ENCODE peak calls at places on chromosomes 12 and 14, in ten cellular contexts. One of them, this sample, is unnamed.

GRCh38 chr14:79404874-79405273 is 806.4 kb downstream of the DIO2 start:
- DNase-seq in kidney: no peak
- DNase-seq in ovary: no peak
- DNase-seq in thyroid gland: no peak
- DNase-seq in RWPE1: no peak
- DNase-seq in stomach: no peak
- DNase-seq in endothelial cell of umbilical vein: no peak
- DNase-seq in suprapubic skin: no peak
- DNase-seq in tibial artery: no peak
- DNase-seq in lung: no peak
- DNase-seq in this sample: no peak

GRCh38 chr14:90804292-90804671 is 11.9 kb downstream of the TTC7B start:
- DNase-seq in kidney: no peak
- DNase-seq in ovary: no peak
- DNase-seq in thyroid gland: peak; percentile 65
- DNase-seq in RWPE1: no peak
- DNase-seq in stomach: no peak
- DNase-seq in endothelial cell of umbilical vein: no peak
- DNase-seq in suprapubic skin: no peak
- DNase-seq in tibial artery: no peak
- DNase-seq in lung: no peak
- DNase-seq in this sample: no peak

GRCh38 chr12:98998697-98999299 is 353.7 kb downstream of the APAF1 start:
- DNase-seq in kidney: no peak
- DNase-seq in ovary: no peak
- DNase-seq in thyroid gland: no peak
- DNase-seq in RWPE1: peak; percentile 55
- DNase-seq in stomach: no peak
- DNase-seq in endothelial cell of umbilical vein: peak; percentile 49
- DNase-seq in suprapubic skin: no peak
- DNase-seq in tibial artery: no peak
- DNase-seq in lung: no peak
- DNase-seq in this sample: no peak

GRCh38 chr12:50734409-50735263 is 29.3 kb upstream of the ATF1 start:
- DNase-seq in kidney: no peak
- DNase-seq in ovary: no peak
- DNase-seq in thyroid gland: peak; percentile 18
- DNase-seq in RWPE1: peak; percentile 26
- DNase-seq in stomach: no peak
- DNase-seq in endothelial cell of umbilical vein: peak; percentile 39
- DNase-seq in suprapubic skin: no peak
- DNase-seq in tibial artery: no peak
- DNase-seq in lung: no peak
- DNase-seq in this sample: no peak

GRCh38 chr14:68246074-68246980 is 426.7 kb downstream of the RAD51B start:
- DNase-seq in kidney: no peak
- DNase-seq in ovary: peak; percentile 33
- DNase-seq in thyroid gland: peak; percentile 41
- DNase-seq in RWPE1: no peak
- DNase-seq in stomach: no peak
- DNase-seq in endothelial cell of umbilical vein: peak; percentile 61
- DNase-seq in suprapubic skin: no peak
- DNase-seq in tibial artery: no peak
- DNase-seq in lung: no peak
- DNase-seq in this sample: no peak

GRCh38 chr12:96233941-96234461 is 39.8 kb downstream of the ELK3 start:
- DNase-seq in kidney: no peak
- DNase-seq in ovary: peak; percentile 85
- DNase-seq in thyroid gland: peak; percentile 47
- DNase-seq in RWPE1: peak; percentile 29
- DNase-seq in stomach: peak; percentile 55
- DNase-seq in endothelial cell of umbilical vein: peak; percentile 56
- DNase-seq in suprapubic skin: peak; percentile 97
- DNase-seq in tibial artery: peak; percentile 98
- DNase-seq in lung: peak; percentile 65
- DNase-seq in this sample: peak; percentile 78

GRCh38 chr14:93943930-93944329 is 16.8 kb downstream of the FAM181A start:
- DNase-seq in kidney: no peak
- DNase-seq in ovary: no peak
- DNase-seq in thyroid gland: no peak
- DNase-seq in RWPE1: no peak
- DNase-seq in stomach: no peak
- DNase-seq in endothelial cell of umbilical vein: no peak
- DNase-seq in suprapubic skin: no peak
- DNase-seq in tibial artery: no peak
- DNase-seq in lung: no peak
- DNase-seq in this sample: no peak

GRCh38 chr12:118925407-118926202 is 55.7 kb upstream of the SRRM4 start:
- DNase-seq in kidney: no peak
- DNase-seq in ovary: no peak
- DNase-seq in thyroid gland: no peak
- DNase-seq in RWPE1: no peak
- DNase-seq in stomach: no peak
- DNase-seq in endothelial cell of umbilical vein: no peak
- DNase-seq in suprapubic skin: no peak
- DNase-seq in tibial artery: no peak
- DNase-seq in lung: no peak
- DNase-seq in this sample: no peak

GRCh38 chr14:74655597-74656389 is 43.8 kb upstream of the LTBP2 start:
- DNase-seq in kidney: no peak
- DNase-seq in ovary: no peak
- DNase-seq in thyroid gland: no peak
- DNase-seq in RWPE1: no peak
- DNase-seq in stomach: no peak
- DNase-seq in endothelial cell of umbilical vein: no peak
- DNase-seq in suprapubic skin: no peak
- DNase-seq in tibial artery: no peak
- DNase-seq in lung: no peak
- DNase-seq in this sample: no peak

DNA sequence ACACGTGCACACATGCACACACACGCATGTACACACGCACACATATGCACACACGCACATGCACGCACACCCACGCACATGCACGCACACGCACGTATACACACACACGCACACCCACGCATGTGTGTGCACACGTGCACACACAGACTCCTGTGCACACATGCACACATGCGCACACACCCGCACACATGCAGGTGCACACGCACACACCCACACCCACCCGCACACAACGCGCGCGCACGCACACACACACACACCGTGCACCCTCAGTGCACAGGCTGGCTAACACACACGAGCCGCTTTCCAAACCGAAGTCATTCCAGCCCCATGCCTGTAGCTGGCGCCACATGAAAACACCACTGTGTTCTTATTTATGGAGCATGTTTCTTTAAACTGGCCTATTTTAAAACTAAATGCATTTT is 45.3 kb downstream of the GALNT9 start:
- DNase-seq in kidney: peak; percentile 71
- DNase-seq in ovary: no peak
- DNase-seq in thyroid gland: no peak
- DNase-seq in RWPE1: peak; percentile 13
- DNase-seq in stomach: no peak
- DNase-seq in endothelial cell of umbilical vein: peak; percentile 15
- DNase-seq in suprapubic skin: no peak
- DNase-seq in tibial artery: no peak
- DNase-seq in lung: no peak
- DNase-seq in this sample: no peak
- TF ChIP-seq CTCF in kidney: no peak
- TF ChIP-seq CTCF in ovary: no peak
- TF ChIP-seq CTCF in thyroid gland: peak; percentile 21
- TF ChIP-seq CTCF in RWPE1: peak; percentile 52
- TF ChIP-seq CTCF in stomach: no peak
- TF ChIP-seq CTCF in endothelial cell of umbilical vein: peak; percentile 12
- TF ChIP-seq CTCF in suprapubic skin: no peak
- TF ChIP-seq CTCF in tibial artery: no peak
- TF ChIP-seq CTCF in lung: no peak
- TF ChIP-seq CTCF in this sample: no peak

GRCh38 chr12:116532986-116533342 is 26.2 kb upstream of the MAP1LC3B2 start:
- DNase-seq in kidney: no peak
- DNase-seq in ovary: no peak
- DNase-seq in thyroid gland: no peak
- DNase-seq in RWPE1: no peak
- DNase-seq in stomach: no peak
- DNase-seq in endothelial cell of umbilical vein: no peak
- DNase-seq in suprapubic skin: no peak
- DNase-seq in tibial artery: no peak
- DNase-seq in lung: no peak
- DNase-seq in this sample: no peak
- H3K27ac ChIP-seq in kidney: no peak overlapping the region
- H3K27ac ChIP-seq in ovary: peak overlapping the region; percentile 71
- H3K27ac ChIP-seq in thyroid gland: peak overlapping the region; percentile 44
- H3K27ac ChIP-seq in RWPE1: peak overlapping the region; percentile 87
- H3K27ac ChIP-seq in stomach: peak overlapping the region; percentile 83
- H3K27ac ChIP-seq in endothelial cell of umbilical vein: no peak overlapping the region
- H3K27ac ChIP-seq in suprapubic skin: peak overlapping the region; percentile 78
- H3K27ac ChIP-seq in tibial artery: peak overlapping the region; percentile 62
- H3K27ac ChIP-seq in lung: no peak overlapping the region
- H3K27ac ChIP-seq in this sample: peak overlapping the region; percentile 48

GRCh38 chr12:124332068-124332672 is 37.3 kb downstream of the RFLNA start:
- DNase-seq in kidney: no peak
- DNase-seq in ovary: no peak
- DNase-seq in thyroid gland: no peak
- DNase-seq in RWPE1: no peak
- DNase-seq in stomach: no peak
- DNase-seq in endothelial cell of umbilical vein: no peak
- DNase-seq in suprapubic skin: no peak
- DNase-seq in tibial artery: no peak
- DNase-seq in lung: no peak
- DNase-seq in this sample: no peak
- TF ChIP-seq CTCF in kidney: no peak
- TF ChIP-seq CTCF in ovary: no peak
- TF ChIP-seq CTCF in thyroid gland: peak; percentile 9
- TF ChIP-seq CTCF in RWPE1: no peak
- TF ChIP-seq CTCF in stomach: peak; percentile 8
- TF ChIP-seq CTCF in endothelial cell of umbilical vein: peak; percentile 18
- TF ChIP-seq CTCF in suprapubic skin: no peak
- TF ChIP-seq CTCF in tibial artery: no peak
- TF ChIP-seq CTCF in lung: no peak
- TF ChIP-seq CTCF in this sample: no peak

DNA sequence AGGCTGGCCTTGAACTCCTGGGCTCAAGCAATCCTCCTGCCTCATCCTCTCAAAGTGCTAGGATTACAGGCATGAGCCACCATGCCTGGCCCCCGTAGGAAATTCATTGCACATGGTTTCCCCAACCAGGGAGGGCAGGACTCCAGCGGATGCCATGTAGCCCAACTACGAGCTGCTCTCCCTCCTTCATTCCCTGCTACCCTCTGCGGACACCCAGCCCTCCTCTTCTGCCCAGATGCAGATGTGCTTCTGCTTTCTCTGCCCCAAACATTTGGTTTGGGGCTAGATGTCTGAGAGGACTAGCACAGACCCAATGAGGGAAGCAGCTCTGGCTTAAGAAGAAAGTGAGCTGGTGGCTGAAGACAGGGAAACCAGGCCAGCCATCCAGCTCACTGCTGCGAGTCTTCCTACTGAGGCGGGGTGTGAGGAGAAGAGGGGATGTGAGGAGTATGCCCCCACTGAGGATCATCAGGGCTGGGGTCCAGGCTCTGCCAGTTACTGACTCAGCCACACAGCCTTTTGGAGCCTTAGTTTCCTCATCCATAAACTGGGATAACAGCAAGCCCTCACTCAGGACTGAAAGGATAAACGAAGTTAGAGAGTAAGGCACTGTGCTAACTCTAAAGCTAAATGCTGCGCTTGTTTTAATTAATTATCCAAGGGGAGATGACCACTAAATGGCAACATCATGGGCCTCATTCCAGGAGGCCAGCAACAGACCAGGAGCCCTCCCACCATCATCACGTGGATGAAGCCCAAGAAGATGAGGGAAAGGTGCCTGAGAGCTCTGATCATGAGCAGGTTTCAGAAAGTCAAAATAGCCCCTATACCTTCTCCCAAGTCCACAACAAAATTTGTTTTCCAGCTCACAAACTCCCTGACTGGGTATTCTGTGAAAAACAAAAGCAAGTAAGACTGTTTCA is 10.9 kb downstream of the CTDSP2 start:
- DNase-seq in kidney: no peak
- DNase-seq in ovary: no peak
- DNase-seq in thyroid gland: no peak
- DNase-seq in RWPE1: no peak
- DNase-seq in stomach: no peak
- DNase-seq in endothelial cell of umbilical vein: no peak
- DNase-seq in suprapubic skin: no peak
- DNase-seq in tibial artery: no peak
- DNase-seq in lung: no peak
- DNase-seq in this sample: no peak
- H3K27ac ChIP-seq in kidney: peak overlapping the region; percentile 62
- H3K27ac ChIP-seq in ovary: no peak overlapping the region
- H3K27ac ChIP-seq in thyroid gland: peak overlapping the region; percentile 5
- H3K27ac ChIP-seq in RWPE1: peak overlapping the region; percentile 85
- H3K27ac ChIP-seq in stomach: peak overlapping the region; percentile 100
- H3K27ac ChIP-seq in endothelial cell of umbilical vein: no peak overlapping the region
- H3K27ac ChIP-seq in suprapubic skin: peak overlapping the region; percentile 56
- H3K27ac ChIP-seq in tibial artery: peak overlapping the region; percentile 100
- H3K27ac ChIP-seq in lung: peak overlapping the region; percentile 59
- H3K27ac ChIP-seq in this sample: peak overlapping the region; percentile 73

GRCh38 chr12:49364989-49365388 is 2.3 kb upstream of the SPATS2 start:
- DNase-seq in kidney: no peak
- DNase-seq in ovary: no peak
- DNase-seq in thyroid gland: no peak
- DNase-seq in RWPE1: peak; percentile 85
- DNase-seq in stomach: no peak
- DNase-seq in endothelial cell of umbilical vein: peak; percentile 72
- DNase-seq in suprapubic skin: no peak
- DNase-seq in tibial artery: peak; percentile 24
- DNase-seq in lung: no peak
- DNase-seq in this sample: no peak

GRCh38 chr12:49367381-49368239 is at the start of gene SPATS2:
- DNase-seq in kidney: peak; percentile 97
- DNase-seq in ovary: peak; percentile 93
- DNase-seq in thyroid gland: peak; percentile 96
- DNase-seq in RWPE1: no peak
- DNase-seq in stomach: no peak
- DNase-seq in endothelial cell of umbilical vein: peak; percentile 65
- DNase-seq in suprapubic skin: peak; percentile 96
- DNase-seq in tibial artery: peak; percentile 94
- DNase-seq in lung: peak; percentile 91
- DNase-seq in this sample: no peak

GRCh38 chr12:49365542-49365941 is 1.7 kb upstream of the SPATS2 start:
- DNase-seq in kidney: no peak
- DNase-seq in ovary: no peak
- DNase-seq in thyroid gland: no peak
- DNase-seq in RWPE1: no peak
- DNase-seq in stomach: no peak
- DNase-seq in endothelial cell of umbilical vein: peak; percentile 29
- DNase-seq in suprapubic skin: no peak
- DNase-seq in tibial artery: no peak
- DNase-seq in lung: no peak
- DNase-seq in this sample: no peak

GRCh38 chr12:49368240-49368600 is 958 bp downstream of the SPATS2 start:
- DNase-seq in kidney: no peak
- DNase-seq in ovary: no peak
- DNase-seq in thyroid gland: no peak
- DNase-seq in RWPE1: no peak
- DNase-seq in stomach: no peak
- DNase-seq in endothelial cell of umbilical vein: no peak
- DNase-seq in suprapubic skin: no peak
- DNase-seq in tibial artery: no peak
- DNase-seq in lung: no peak
- DNase-seq in this sample: no peak

GRCh38 chr12:49366652-49367380 is 446 bp upstream of the SPATS2 start:
- DNase-seq in kidney: peak; percentile 95
- DNase-seq in ovary: peak; percentile 76
- DNase-seq in thyroid gland: peak; percentile 85
- DNase-seq in RWPE1: peak; percentile 94
- DNase-seq in stomach: peak; percentile 91
- DNase-seq in endothelial cell of umbilical vein: peak; percentile 97
- DNase-seq in suprapubic skin: peak; percentile 92
- DNase-seq in tibial artery: peak; percentile 92
- DNase-seq in lung: peak; percentile 87
- DNase-seq in this sample: peak; percentile 80
- TF ChIP-seq CTCF in kidney: peak; percentile 13
- TF ChIP-seq CTCF in ovary: peak; percentile 46
- TF ChIP-seq CTCF in thyroid gland: peak; percentile 34
- TF ChIP-seq CTCF in RWPE1: peak; percentile 12
- TF ChIP-seq CTCF in stomach: peak; percentile 36
- TF ChIP-seq CTCF in endothelial cell of umbilical vein: no peak
- TF ChIP-seq CTCF in suprapubic skin: peak; percentile 29
- TF ChIP-seq CTCF in tibial artery: peak; percentile 25
- TF ChIP-seq CTCF in lung: no peak
- TF ChIP-seq CTCF in this sample: peak; percentile 37

This sample was measured in ascending aorta.